ENCODE peak calls at places on chromosomes 4 and X, in five cellular contexts. One of them, this sample, is unnamed.

GRCh38 chr4:176840166-176840565 is 47.4 kb upstream of the VEGFC start:
- DNase-seq in CD4-positive, alpha-beta T cell: no peak
- DNase-seq in hepatocyte: no peak
- DNase-seq in cardiac muscle cell: peak
- DNase-seq in kidney: no peak
- DNase-seq in this sample: no peak

GRCh38 chrX:44829836-44830235 is 14.0 kb upstream of the DUSP21 start:
- DNase-seq in cardiac muscle cell: no peak
- DNase-seq in CD4-positive, alpha-beta T cell: no peak
- DNase-seq in hepatocyte: peak
- DNase-seq in kidney: no peak
- DNase-seq in this sample: no peak

GRCh38 chr4:150278206-150278605 is 200.0 kb downstream of the DCLK2 start:
- DNase-seq in CD4-positive, alpha-beta T cell: no peak
- DNase-seq in hepatocyte: no peak
- DNase-seq in kidney: no peak
- DNase-seq in cardiac muscle cell: no peak
- DNase-seq in this sample: no peak

GRCh38 chrX:93591398-93591797 is 82.0 kb downstream of the NAP1L3 start:
- DNase-seq in cardiac muscle cell: no peak
- DNase-seq in kidney: no peak
- DNase-seq in hepatocyte: no peak
- DNase-seq in CD4-positive, alpha-beta T cell: no peak
- DNase-seq in this sample: no peak

GRCh38 chrX:112820364-112821308 is 20.0 kb downstream of the AMOT start:
- DNase-seq in kidney: no peak
- DNase-seq in CD4-positive, alpha-beta T cell: no peak
- DNase-seq in cardiac muscle cell: no peak
- DNase-seq in hepatocyte: peak
- DNase-seq in this sample: no peak

GRCh38 chrX:151871244-151871643 is 41.4 kb upstream of the MAGEA4 start:
- DNase-seq in cardiac muscle cell: peak
- DNase-seq in kidney: no peak
- DNase-seq in hepatocyte: no peak
- DNase-seq in CD4-positive, alpha-beta T cell: no peak
- DNase-seq in this sample: no peak

GRCh38 chr4:105712766-105713165 is 4.2 kb downstream of the GSTCD start:
- DNase-seq in kidney: no peak
- DNase-seq in cardiac muscle cell: no peak
- DNase-seq in hepatocyte: no peak
- DNase-seq in CD4-positive, alpha-beta T cell: no peak
- DNase-seq in this sample: no peak

GRCh38 chr4:128220286-128221235 is 67.1 kb downstream of the PGRMC2 start:
- DNase-seq in CD4-positive, alpha-beta T cell: no peak
- DNase-seq in kidney: no peak
- DNase-seq in cardiac muscle cell: peak
- DNase-seq in hepatocyte: no peak
- DNase-seq in this sample: no peak

GRCh38 chr4:132691668-132692067 is 457.4 kb upstream of the PCDH10 start:
- DNase-seq in cardiac muscle cell: no peak
- DNase-seq in CD4-positive, alpha-beta T cell: no peak
- DNase-seq in kidney: no peak
- DNase-seq in hepatocyte: no peak
- DNase-seq in this sample: no peak

GRCh38 chr4:154014401-154015105 is 225.7 kb upstream of the SFRP2 start:
- DNase-seq in CD4-positive, alpha-beta T cell: no peak
- DNase-seq in hepatocyte: no peak
- DNase-seq in kidney: no peak
- DNase-seq in cardiac muscle cell: no peak
- DNase-seq in this sample: no peak

GRCh38 chr4:46839128-46839527 is 69.9 kb downstream of the COX7B2 start:
- DNase-seq in CD4-positive, alpha-beta T cell: no peak
- DNase-seq in cardiac muscle cell: no peak
- DNase-seq in hepatocyte: no peak
- DNase-seq in kidney: no peak
- DNase-seq in this sample: no peak

GRCh38 chr4:20890752-20891151 is 190.5 kb downstream of the PACRGL start:
- DNase-seq in hepatocyte: no peak
- DNase-seq in cardiac muscle cell: no peak
- DNase-seq in kidney: no peak
- DNase-seq in CD4-positive, alpha-beta T cell: no peak
- DNase-seq in this sample: no peak

GRCh38 chr4:129362685-129363274 is 266.8 kb downstream of the C4orf33 start:
- DNase-seq in CD4-positive, alpha-beta T cell: peak
- DNase-seq in hepatocyte: peak
- DNase-seq in kidney: no peak
- DNase-seq in cardiac muscle cell: peak
- DNase-seq in this sample: no peak

GRCh38 chr4:125070869-125071268 is 243.9 kb upstream of the FAT4 start:
- DNase-seq in cardiac muscle cell: no peak
- DNase-seq in kidney: no peak
- DNase-seq in CD4-positive, alpha-beta T cell: no peak
- DNase-seq in hepatocyte: no peak
- DNase-seq in this sample: no peak

GRCh38 chrX:117689956-117690355 is 426.7 kb downstream of the KLHL13 start:
- DNase-seq in cardiac muscle cell: no peak
- DNase-seq in hepatocyte: no peak
- DNase-seq in kidney: no peak
- DNase-seq in CD4-positive, alpha-beta T cell: no peak
- DNase-seq in this sample: no peak

GRCh38 chrX:9464435-9465371 is at the start of gene TBL1X:
- DNase-seq in cardiac muscle cell: peak
- DNase-seq in hepatocyte: peak
- DNase-seq in kidney: peak
- DNase-seq in CD4-positive, alpha-beta T cell: peak
- DNase-seq in this sample: no peak

GRCh38 chr4:113222006-113222405 is 172.6 kb downstream of the ANK2 start:
- DNase-seq in hepatocyte: no peak
- DNase-seq in cardiac muscle cell: no peak
- DNase-seq in CD4-positive, alpha-beta T cell: no peak
- DNase-seq in kidney: no peak
- DNase-seq in this sample: no peak

GRCh38 chr4:8191136-8191747 is 7.8 kb upstream of the SH3TC1 start:
- DNase-seq in CD4-positive, alpha-beta T cell: no peak
- DNase-seq in cardiac muscle cell: peak
- DNase-seq in kidney: peak
- DNase-seq in hepatocyte: no peak
- DNase-seq in this sample: no peak

GRCh38 chrX:348461-349117 is 30.0 kb upstream of the GTPBP6 start:
- DNase-seq in hepatocyte: no peak
- DNase-seq in CD4-positive, alpha-beta T cell: no peak
- DNase-seq in kidney: no peak
- DNase-seq in cardiac muscle cell: peak
- DNase-seq in this sample: peak

DNA sequence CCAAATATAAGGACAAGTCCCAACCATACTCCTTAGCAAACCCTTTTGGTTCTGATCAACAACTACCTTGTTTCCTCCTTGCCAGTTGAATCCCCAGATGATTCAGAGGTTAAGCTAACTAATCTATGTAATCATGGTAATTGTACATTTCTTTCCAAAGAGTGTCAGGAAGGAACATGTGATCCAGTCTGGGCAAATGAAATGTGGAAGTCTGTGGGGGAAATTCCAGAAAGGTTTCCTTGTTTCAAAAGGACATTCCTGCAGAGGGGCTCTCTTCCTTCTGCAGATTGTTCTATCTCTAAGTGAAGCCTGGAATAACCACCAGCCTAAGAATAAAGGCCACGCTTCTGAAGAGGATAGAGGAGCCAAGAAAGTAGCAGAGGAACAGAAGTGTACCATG is 7.0 kb downstream of the PRSS12 start:
- DNase-seq in kidney: no peak
- DNase-seq in CD4-positive, alpha-beta T cell: no peak
- DNase-seq in hepatocyte: peak
- DNase-seq in cardiac muscle cell: no peak
- DNase-seq in this sample: no peak
- TF ChIP-seq CTCF in kidney: no peak
- TF ChIP-seq CTCF in CD4-positive, alpha-beta T cell: no peak
- TF ChIP-seq CTCF in hepatocyte: no peak
- TF ChIP-seq CTCF in cardiac muscle cell: no peak
- TF ChIP-seq CTCF in this sample: no peak

GRCh38 chr4:10192331-10192730 is 75.7 kb upstream of the WDR1 start:
- DNase-seq in hepatocyte: no peak
- DNase-seq in CD4-positive, alpha-beta T cell: no peak
- DNase-seq in kidney: no peak
- DNase-seq in cardiac muscle cell: no peak
- DNase-seq in this sample: no peak
- TF ChIP-seq CTCF in hepatocyte: no peak
- TF ChIP-seq CTCF in CD4-positive, alpha-beta T cell: no peak
- TF ChIP-seq CTCF in kidney: no peak
- TF ChIP-seq CTCF in cardiac muscle cell: no peak
- TF ChIP-seq CTCF in this sample: no peak

GRCh38 chrX:131812847-131813825 is 210.0 kb upstream of the STK26 start:
- DNase-seq in hepatocyte: no peak
- DNase-seq in CD4-positive, alpha-beta T cell: peak
- DNase-seq in cardiac muscle cell: no peak
- DNase-seq in kidney: peak
- DNase-seq in this sample: no peak

GRCh38 chrX:131818297-131818936 is 204.7 kb upstream of the STK26 start:
- DNase-seq in hepatocyte: no peak
- DNase-seq in CD4-positive, alpha-beta T cell: no peak
- DNase-seq in cardiac muscle cell: no peak
- DNase-seq in kidney: no peak
- DNase-seq in this sample: no peak

GRCh38 chrX:131821945-131822622 is 201.0 kb upstream of the STK26 start:
- DNase-seq in hepatocyte: no peak
- DNase-seq in CD4-positive, alpha-beta T cell: peak
- DNase-seq in cardiac muscle cell: no peak
- DNase-seq in kidney: peak
- DNase-seq in this sample: no peak

GRCh38 chrX:131816551-131817136 is 206.5 kb upstream of the STK26 start:
- DNase-seq in cardiac muscle cell: no peak
- DNase-seq in CD4-positive, alpha-beta T cell: peak
- DNase-seq in hepatocyte: no peak
- DNase-seq in kidney: peak
- DNase-seq in this sample: no peak
- TF ChIP-seq CTCF in cardiac muscle cell: no peak
- TF ChIP-seq CTCF in CD4-positive, alpha-beta T cell: peak
- TF ChIP-seq CTCF in hepatocyte: no peak
- TF ChIP-seq CTCF in kidney: no peak
- TF ChIP-seq CTCF in this sample: no peak

DNA sequence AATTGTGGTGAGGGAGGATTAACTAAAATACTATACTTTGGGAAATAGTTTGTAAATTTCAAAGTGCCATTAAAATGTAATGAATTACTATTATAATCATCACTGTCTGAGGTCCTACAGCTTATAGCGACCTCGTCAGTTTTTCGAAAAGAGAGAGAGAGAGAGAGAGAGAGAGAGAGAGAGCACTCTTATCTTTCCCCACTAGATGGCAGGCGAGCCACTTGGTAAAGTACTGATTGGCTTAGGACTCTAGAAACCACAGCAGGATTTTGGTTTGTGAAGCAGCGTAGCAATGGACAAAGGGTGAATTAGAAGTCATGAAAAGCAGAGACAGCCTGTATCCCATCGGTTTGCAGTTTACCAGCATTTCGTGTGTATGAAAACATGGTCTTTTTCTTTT is 52.5 kb downstream of the LINC00632 start:
- DNase-seq in CD4-positive, alpha-beta T cell: no peak
- DNase-seq in kidney: no peak
- DNase-seq in hepatocyte: peak
- DNase-seq in cardiac muscle cell: peak
- DNase-seq in this sample: no peak
- TF ChIP-seq CTCF in CD4-positive, alpha-beta T cell: peak
- TF ChIP-seq CTCF in kidney: peak
- TF ChIP-seq CTCF in hepatocyte: peak
- TF ChIP-seq CTCF in cardiac muscle cell: peak
- TF ChIP-seq CTCF in this sample: peak

GRCh38 chr4:9765091-9765490 is 16.3 kb upstream of the DRD5 start:
- DNase-seq in CD4-positive, alpha-beta T cell: no peak
- DNase-seq in kidney: no peak
- DNase-seq in hepatocyte: peak
- DNase-seq in cardiac muscle cell: peak
- DNase-seq in this sample: no peak
- TF ChIP-seq CTCF in CD4-positive, alpha-beta T cell: no peak
- TF ChIP-seq CTCF in kidney: peak
- TF ChIP-seq CTCF in hepatocyte: peak
- TF ChIP-seq CTCF in cardiac muscle cell: peak
- TF ChIP-seq CTCF in this sample: peak

GRCh38 chr4:186931519-186931918 is 207.9 kb upstream of the FAT1 start:
- DNase-seq in kidney: no peak
- DNase-seq in hepatocyte: no peak
- DNase-seq in CD4-positive, alpha-beta T cell: no peak
- DNase-seq in cardiac muscle cell: peak
- DNase-seq in this sample: no peak

GRCh38 chr4:186924723-186925122 is 201.1 kb upstream of the FAT1 start:
- DNase-seq in CD4-positive, alpha-beta T cell: no peak
- DNase-seq in kidney: no peak
- DNase-seq in cardiac muscle cell: no peak
- DNase-seq in hepatocyte: no peak
- DNase-seq in this sample: no peak

GRCh38 chr4:186930024-186930423 is 206.4 kb upstream of the FAT1 start:
- DNase-seq in hepatocyte: no peak
- DNase-seq in cardiac muscle cell: no peak
- DNase-seq in kidney: no peak
- DNase-seq in CD4-positive, alpha-beta T cell: no peak
- DNase-seq in this sample: no peak

GRCh38 chr4:186932196-186932595 is 208.5 kb upstream of the FAT1 start:
- DNase-seq in CD4-positive, alpha-beta T cell: no peak
- DNase-seq in hepatocyte: no peak
- DNase-seq in kidney: no peak
- DNase-seq in cardiac muscle cell: no peak
- DNase-seq in this sample: no peak

DNA sequence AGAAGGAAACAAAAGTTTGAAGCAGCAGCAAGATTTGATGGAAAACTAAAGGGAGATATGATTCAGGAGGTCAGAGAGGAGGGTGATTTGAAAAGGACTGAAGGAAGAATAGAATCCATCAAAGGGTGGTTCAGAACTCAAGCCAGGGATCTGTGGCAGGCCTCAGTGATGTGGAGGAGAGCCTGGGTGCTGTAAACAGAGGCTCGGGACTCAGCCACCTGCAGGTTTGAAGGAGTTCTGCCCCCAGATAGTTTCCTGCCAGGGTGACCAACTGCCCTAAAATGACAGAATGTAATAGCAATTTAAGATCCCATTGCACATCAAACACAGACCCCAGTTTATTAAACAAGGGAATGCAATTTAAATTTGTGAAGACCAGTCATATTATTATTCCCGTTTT is 204.0 kb upstream of the FAT1 start:
- DNase-seq in CD4-positive, alpha-beta T cell: no peak
- DNase-seq in kidney: no peak
- DNase-seq in cardiac muscle cell: no peak
- DNase-seq in hepatocyte: no peak
- DNase-seq in this sample: no peak
- TF ChIP-seq CTCF in CD4-positive, alpha-beta T cell: no peak
- TF ChIP-seq CTCF in kidney: no peak
- TF ChIP-seq CTCF in cardiac muscle cell: no peak
- TF ChIP-seq CTCF in hepatocyte: no peak
- TF ChIP-seq CTCF in this sample: no peak